ENCODE peak calls at places on chromosomes 16 and 17, in eight cellular contexts. One of them, this sample, is unnamed.

GRCh38 chr16:48287239-48287638 is 39.9 kb upstream of the ABCC11 start:
- ATAC-seq in RWPE2: no peak
- ATAC-seq in upper lobe of left lung: no peak
- ATAC-seq in activated CD8-positive, alpha-beta T cell treated with anti-CD3 and anti-CD28 coated beads, Interleukin-2, amount 10 ng/mL, durations not matched to agents 7 days and 5 days: no peak
- ATAC-seq in heart right ventricle: no peak
- ATAC-seq in CD8-positive, alpha-beta T cell: no peak
- ATAC-seq in A549: no peak
- ATAC-seq in T-helper 17 cell: no peak
- ATAC-seq in this sample: no peak

GRCh38 chr17:49548506-49549310 is 27.0 kb upstream of the NXPH3 start:
- ATAC-seq in RWPE2: peak
- ATAC-seq in upper lobe of left lung: no peak
- ATAC-seq in activated CD8-positive, alpha-beta T cell treated with anti-CD3 and anti-CD28 coated beads, Interleukin-2, amount 10 ng/mL, durations not matched to agents 7 days and 5 days: no peak
- ATAC-seq in heart right ventricle: peak
- ATAC-seq in CD8-positive, alpha-beta T cell: no peak
- ATAC-seq in A549: peak
- ATAC-seq in T-helper 17 cell: no peak
- ATAC-seq in this sample: peak

GRCh38 chr16:86723699-86724098 is 145.3 kb downstream of the FOXL1 start:
- ATAC-seq in RWPE2: no peak
- ATAC-seq in upper lobe of left lung: no peak
- ATAC-seq in activated CD8-positive, alpha-beta T cell treated with anti-CD3 and anti-CD28 coated beads, Interleukin-2, amount 10 ng/mL, durations not matched to agents 7 days and 5 days: no peak
- ATAC-seq in heart right ventricle: no peak
- ATAC-seq in CD8-positive, alpha-beta T cell: no peak
- ATAC-seq in A549: no peak
- ATAC-seq in T-helper 17 cell: no peak
- ATAC-seq in this sample: no peak

GRCh38 chr16:22373662-22374310 is 633 bp downstream of the CDR2 start:
- ATAC-seq in RWPE2: peak
- ATAC-seq in upper lobe of left lung: no peak
- ATAC-seq in activated CD8-positive, alpha-beta T cell treated with anti-CD3 and anti-CD28 coated beads, Interleukin-2, amount 10 ng/mL, durations not matched to agents 7 days and 5 days: peak
- ATAC-seq in heart right ventricle: peak
- ATAC-seq in CD8-positive, alpha-beta T cell: no peak
- ATAC-seq in A549: peak
- ATAC-seq in T-helper 17 cell: peak
- ATAC-seq in this sample: peak

GRCh38 chr17:18921485-18921884 is 30.5 kb upstream of the SLC5A10 start:
- ATAC-seq in RWPE2: no peak
- ATAC-seq in upper lobe of left lung: no peak
- ATAC-seq in activated CD8-positive, alpha-beta T cell treated with anti-CD3 and anti-CD28 coated beads, Interleukin-2, amount 10 ng/mL, durations not matched to agents 7 days and 5 days: no peak
- ATAC-seq in heart right ventricle: no peak
- ATAC-seq in CD8-positive, alpha-beta T cell: no peak
- ATAC-seq in A549: peak
- ATAC-seq in T-helper 17 cell: no peak
- ATAC-seq in this sample: no peak

GRCh38 chr17:74049167-74049797 is 154.2 kb upstream of the RPL38 start:
- ATAC-seq in RWPE2: no peak
- ATAC-seq in upper lobe of left lung: no peak
- ATAC-seq in activated CD8-positive, alpha-beta T cell treated with anti-CD3 and anti-CD28 coated beads, Interleukin-2, amount 10 ng/mL, durations not matched to agents 7 days and 5 days: no peak
- ATAC-seq in heart right ventricle: no peak
- ATAC-seq in CD8-positive, alpha-beta T cell: no peak
- ATAC-seq in A549: no peak
- ATAC-seq in T-helper 17 cell: no peak
- ATAC-seq in this sample: no peak

GRCh38 chr16:86294535-86294934 is 215.8 kb upstream of the FOXF1 start:
- ATAC-seq in RWPE2: no peak
- ATAC-seq in upper lobe of left lung: peak
- ATAC-seq in activated CD8-positive, alpha-beta T cell treated with anti-CD3 and anti-CD28 coated beads, Interleukin-2, amount 10 ng/mL, durations not matched to agents 7 days and 5 days: no peak
- ATAC-seq in heart right ventricle: no peak
- ATAC-seq in CD8-positive, alpha-beta T cell: no peak
- ATAC-seq in A549: no peak
- ATAC-seq in T-helper 17 cell: no peak
- ATAC-seq in this sample: no peak

GRCh38 chr17:218711-219110 is 37.3 kb upstream of the DOC2B start:
- ATAC-seq in RWPE2: no peak
- ATAC-seq in upper lobe of left lung: no peak
- ATAC-seq in activated CD8-positive, alpha-beta T cell treated with anti-CD3 and anti-CD28 coated beads, Interleukin-2, amount 10 ng/mL, durations not matched to agents 7 days and 5 days: no peak
- ATAC-seq in heart right ventricle: no peak
- ATAC-seq in CD8-positive, alpha-beta T cell: no peak
- ATAC-seq in A549: no peak
- ATAC-seq in T-helper 17 cell: no peak
- ATAC-seq in this sample: peak

GRCh38 chr16:66001432-66001831 is 365.1 kb upstream of the CDH5 start:
- ATAC-seq in RWPE2: no peak
- ATAC-seq in upper lobe of left lung: no peak
- ATAC-seq in activated CD8-positive, alpha-beta T cell treated with anti-CD3 and anti-CD28 coated beads, Interleukin-2, amount 10 ng/mL, durations not matched to agents 7 days and 5 days: no peak
- ATAC-seq in heart right ventricle: no peak
- ATAC-seq in CD8-positive, alpha-beta T cell: no peak
- ATAC-seq in A549: no peak
- ATAC-seq in T-helper 17 cell: no peak
- ATAC-seq in this sample: no peak

GRCh38 chr17:33227911-33228310 is 65.2 kb downstream of the ASIC2 start:
- ATAC-seq in RWPE2: no peak
- ATAC-seq in upper lobe of left lung: no peak
- ATAC-seq in activated CD8-positive, alpha-beta T cell treated with anti-CD3 and anti-CD28 coated beads, Interleukin-2, amount 10 ng/mL, durations not matched to agents 7 days and 5 days: no peak
- ATAC-seq in heart right ventricle: no peak
- ATAC-seq in CD8-positive, alpha-beta T cell: no peak
- ATAC-seq in A549: no peak
- ATAC-seq in T-helper 17 cell: no peak
- ATAC-seq in this sample: no peak

GRCh38 chr17:50056961-50057330 is 1.0 kb downstream of the ITGA3 start:
- ATAC-seq in RWPE2: no peak
- ATAC-seq in upper lobe of left lung: no peak
- ATAC-seq in activated CD8-positive, alpha-beta T cell treated with anti-CD3 and anti-CD28 coated beads, Interleukin-2, amount 10 ng/mL, durations not matched to agents 7 days and 5 days: no peak
- ATAC-seq in heart right ventricle: no peak
- ATAC-seq in CD8-positive, alpha-beta T cell: no peak
- ATAC-seq in A549: no peak
- ATAC-seq in T-helper 17 cell: no peak
- ATAC-seq in this sample: peak

GRCh38 chr17:77188084-77189066 is 47.6 kb downstream of the SEC14L1 start:
- ATAC-seq in RWPE2: no peak
- ATAC-seq in upper lobe of left lung: no peak
- ATAC-seq in activated CD8-positive, alpha-beta T cell treated with anti-CD3 and anti-CD28 coated beads, Interleukin-2, amount 10 ng/mL, durations not matched to agents 7 days and 5 days: no peak
- ATAC-seq in heart right ventricle: no peak
- ATAC-seq in CD8-positive, alpha-beta T cell: no peak
- ATAC-seq in A549: no peak
- ATAC-seq in T-helper 17 cell: peak
- ATAC-seq in this sample: no peak

GRCh38 chr16:69406780-69407331 is 17.6 kb upstream of the CYB5B start:
- ATAC-seq in RWPE2: no peak
- ATAC-seq in upper lobe of left lung: no peak
- ATAC-seq in activated CD8-positive, alpha-beta T cell treated with anti-CD3 and anti-CD28 coated beads, Interleukin-2, amount 10 ng/mL, durations not matched to agents 7 days and 5 days: no peak
- ATAC-seq in heart right ventricle: no peak
- ATAC-seq in CD8-positive, alpha-beta T cell: no peak
- ATAC-seq in A549: peak
- ATAC-seq in T-helper 17 cell: no peak
- ATAC-seq in this sample: no peak

GRCh38 chr17:67008101-67008500 is 36.3 kb upstream of the CACNG1 start:
- ATAC-seq in RWPE2: no peak
- ATAC-seq in upper lobe of left lung: no peak
- ATAC-seq in activated CD8-positive, alpha-beta T cell treated with anti-CD3 and anti-CD28 coated beads, Interleukin-2, amount 10 ng/mL, durations not matched to agents 7 days and 5 days: no peak
- ATAC-seq in heart right ventricle: no peak
- ATAC-seq in CD8-positive, alpha-beta T cell: no peak
- ATAC-seq in A549: no peak
- ATAC-seq in T-helper 17 cell: no peak
- ATAC-seq in this sample: no peak

GRCh38 chr17:66782866-66783265 is 52.1 kb upstream of the CACNG5 start:
- ATAC-seq in RWPE2: no peak
- ATAC-seq in upper lobe of left lung: no peak
- ATAC-seq in activated CD8-positive, alpha-beta T cell treated with anti-CD3 and anti-CD28 coated beads, Interleukin-2, amount 10 ng/mL, durations not matched to agents 7 days and 5 days: no peak
- ATAC-seq in heart right ventricle: no peak
- ATAC-seq in CD8-positive, alpha-beta T cell: no peak
- ATAC-seq in A549: no peak
- ATAC-seq in T-helper 17 cell: no peak
- ATAC-seq in this sample: no peak

GRCh38 chr16:56347670-56348069 is 77.7 kb downstream of the AMFR start:
- ATAC-seq in RWPE2: no peak
- ATAC-seq in upper lobe of left lung: no peak
- ATAC-seq in activated CD8-positive, alpha-beta T cell treated with anti-CD3 and anti-CD28 coated beads, Interleukin-2, amount 10 ng/mL, durations not matched to agents 7 days and 5 days: no peak
- ATAC-seq in heart right ventricle: no peak
- ATAC-seq in CD8-positive, alpha-beta T cell: no peak
- ATAC-seq in A549: no peak
- ATAC-seq in T-helper 17 cell: no peak
- ATAC-seq in this sample: no peak

GRCh38 chr16:77977336-77977735 is 45.0 kb upstream of the CLEC3A start:
- ATAC-seq in RWPE2: no peak
- ATAC-seq in upper lobe of left lung: no peak
- ATAC-seq in activated CD8-positive, alpha-beta T cell treated with anti-CD3 and anti-CD28 coated beads, Interleukin-2, amount 10 ng/mL, durations not matched to agents 7 days and 5 days: no peak
- ATAC-seq in heart right ventricle: no peak
- ATAC-seq in CD8-positive, alpha-beta T cell: no peak
- ATAC-seq in A549: no peak
- ATAC-seq in T-helper 17 cell: no peak
- ATAC-seq in this sample: no peak

GRCh38 chr16:71185366-71185765 is 45.2 kb downstream of the HYDIN start:
- ATAC-seq in RWPE2: no peak
- ATAC-seq in upper lobe of left lung: no peak
- ATAC-seq in activated CD8-positive, alpha-beta T cell treated with anti-CD3 and anti-CD28 coated beads, Interleukin-2, amount 10 ng/mL, durations not matched to agents 7 days and 5 days: no peak
- ATAC-seq in heart right ventricle: no peak
- ATAC-seq in CD8-positive, alpha-beta T cell: no peak
- ATAC-seq in A549: no peak
- ATAC-seq in T-helper 17 cell: no peak
- ATAC-seq in this sample: no peak

GRCh38 chr17:78645421-78646295 is 68.5 kb upstream of the DNAH17 start:
- ATAC-seq in RWPE2: peak
- ATAC-seq in upper lobe of left lung: peak
- ATAC-seq in activated CD8-positive, alpha-beta T cell treated with anti-CD3 and anti-CD28 coated beads, Interleukin-2, amount 10 ng/mL, durations not matched to agents 7 days and 5 days: peak
- ATAC-seq in heart right ventricle: peak
- ATAC-seq in CD8-positive, alpha-beta T cell: peak
- ATAC-seq in A549: peak
- ATAC-seq in T-helper 17 cell: peak
- ATAC-seq in this sample: peak

GRCh38 chr16:16050106-16050505 is 100.7 kb downstream of the ABCC1 start:
- ATAC-seq in RWPE2: no peak
- ATAC-seq in upper lobe of left lung: no peak
- ATAC-seq in activated CD8-positive, alpha-beta T cell treated with anti-CD3 and anti-CD28 coated beads, Interleukin-2, amount 10 ng/mL, durations not matched to agents 7 days and 5 days: no peak
- ATAC-seq in heart right ventricle: no peak
- ATAC-seq in CD8-positive, alpha-beta T cell: no peak
- ATAC-seq in A549: no peak
- ATAC-seq in T-helper 17 cell: no peak
- ATAC-seq in this sample: no peak

GRCh38 chr17:82042649-82043048 is 5.2 kb upstream of the DCXR start:
- ATAC-seq in RWPE2: no peak
- ATAC-seq in upper lobe of left lung: no peak
- ATAC-seq in activated CD8-positive, alpha-beta T cell treated with anti-CD3 and anti-CD28 coated beads, Interleukin-2, amount 10 ng/mL, durations not matched to agents 7 days and 5 days: no peak
- ATAC-seq in heart right ventricle: no peak
- ATAC-seq in CD8-positive, alpha-beta T cell: no peak
- ATAC-seq in A549: peak
- ATAC-seq in T-helper 17 cell: no peak
- ATAC-seq in this sample: peak

This sample was measured in esophagus mucosa.